ENCODE peak calls at places on chromosomes 16 and 17, in five cellular contexts. One of them, this sample, is unnamed.

GRCh38 chr17:56144205-56144604 is 9.1 kb upstream of the ANKFN1 start:
- DNase-seq in breast epithelium: no peak
- DNase-seq in lung: no peak
- DNase-seq in endodermal cell: no peak
- DNase-seq in suprapubic skin: no peak
- DNase-seq in this sample: no peak

GRCh38 chr17:56548661-56549060 is 44.8 kb upstream of the NOG start:
- DNase-seq in suprapubic skin: no peak
- DNase-seq in breast epithelium: no peak
- DNase-seq in lung: no peak
- DNase-seq in endodermal cell: no peak
- DNase-seq in this sample: no peak

GRCh38 chr16:12158428-12158827 is 181.9 kb downstream of the SNX29 start:
- DNase-seq in suprapubic skin: no peak
- DNase-seq in breast epithelium: no peak
- DNase-seq in endodermal cell: no peak
- DNase-seq in lung: no peak
- DNase-seq in this sample: no peak

GRCh38 chr17:29073045-29073444 is 30.1 kb downstream of the PIPOX start:
- DNase-seq in lung: no peak
- DNase-seq in endodermal cell: no peak
- DNase-seq in breast epithelium: no peak
- DNase-seq in suprapubic skin: no peak
- DNase-seq in this sample: no peak

GRCh38 chr17:7716299-7716886 is 1.2 kb upstream of the DNAH2 start:
- DNase-seq in breast epithelium: no peak
- DNase-seq in suprapubic skin: no peak
- DNase-seq in lung: no peak
- DNase-seq in endodermal cell: no peak
- DNase-seq in this sample: no peak

GRCh38 chr17:43880420-43880991 is 26.8 kb downstream of the MPP2 start:
- DNase-seq in lung: no peak
- DNase-seq in suprapubic skin: no peak
- DNase-seq in breast epithelium: no peak
- DNase-seq in endodermal cell: peak; percentile 92
- DNase-seq in this sample: no peak

GRCh38 chr17:80034977-80035686 is 540 bp downstream of the TBC1D16 start:
- DNase-seq in lung: no peak
- DNase-seq in breast epithelium: no peak
- DNase-seq in endodermal cell: peak; percentile 76
- DNase-seq in suprapubic skin: no peak
- DNase-seq in this sample: no peak

GRCh38 chr16:83350466-83350865 is 457.3 kb upstream of the HSBP1 start:
- DNase-seq in breast epithelium: no peak
- DNase-seq in endodermal cell: no peak
- DNase-seq in suprapubic skin: no peak
- DNase-seq in lung: no peak
- DNase-seq in this sample: no peak

GRCh38 chr17:79840204-79840988 is 1.2 kb upstream of the CBX4 start:
- DNase-seq in breast epithelium: peak; percentile 52
- DNase-seq in endodermal cell: peak; percentile 91
- DNase-seq in suprapubic skin: peak; percentile 90
- DNase-seq in lung: peak; percentile 63
- DNase-seq in this sample: peak; percentile 80

GRCh38 chr17:45073414-45074070 is 12.4 kb downstream of the NMT1 start:
- DNase-seq in suprapubic skin: no peak
- DNase-seq in breast epithelium: no peak
- DNase-seq in endodermal cell: no peak
- DNase-seq in lung: no peak
- DNase-seq in this sample: no peak

GRCh38 chr16:71794943-71795342 is 13.7 kb downstream of the AP1G1 start:
- DNase-seq in lung: no peak
- DNase-seq in suprapubic skin: no peak
- DNase-seq in breast epithelium: no peak
- DNase-seq in endodermal cell: no peak
- DNase-seq in this sample: no peak

GRCh38 chr16:87431926-87432325 is 39.8 kb downstream of the MAP1LC3B start:
- DNase-seq in lung: no peak
- DNase-seq in suprapubic skin: no peak
- DNase-seq in endodermal cell: no peak
- DNase-seq in breast epithelium: no peak
- DNase-seq in this sample: no peak

GRCh38 chr17:49730078-49730786 is 22.5 kb upstream of the SLC35B1 start:
- DNase-seq in endodermal cell: no peak
- DNase-seq in suprapubic skin: peak; percentile 75
- DNase-seq in lung: peak; percentile 56
- DNase-seq in breast epithelium: peak; percentile 76
- DNase-seq in this sample: peak; percentile 87

GRCh38 chr16:4936181-4936990 is 562 bp downstream of the PPL start:
- DNase-seq in suprapubic skin: no peak
- DNase-seq in lung: peak; percentile 59
- DNase-seq in endodermal cell: peak; percentile 85
- DNase-seq in breast epithelium: peak; percentile 57
- DNase-seq in this sample: no peak

GRCh38 chr16:86910146-86910805 is 331.9 kb downstream of the FOXL1 start:
- DNase-seq in endodermal cell: no peak
- DNase-seq in lung: no peak
- DNase-seq in suprapubic skin: no peak
- DNase-seq in breast epithelium: no peak
- DNase-seq in this sample: no peak

GRCh38 chr17:57630736-57631135 is 114.4 kb downstream of the CCDC182 start:
- DNase-seq in lung: no peak
- DNase-seq in endodermal cell: no peak
- DNase-seq in suprapubic skin: no peak
- DNase-seq in breast epithelium: no peak
- DNase-seq in this sample: no peak

GRCh38 chr17:78532922-78533640 is 44.1 kb downstream of the DNAH17 start:
- DNase-seq in endodermal cell: peak; percentile 35
- DNase-seq in lung: no peak
- DNase-seq in breast epithelium: no peak
- DNase-seq in suprapubic skin: no peak
- DNase-seq in this sample: no peak

GRCh38 chr16:75385507-75386152 is 47.7 kb downstream of the CFDP1 start:
- DNase-seq in breast epithelium: no peak
- DNase-seq in lung: no peak
- DNase-seq in suprapubic skin: no peak
- DNase-seq in endodermal cell: no peak
- DNase-seq in this sample: no peak

GRCh38 chr17:79799538-79800324 is 2.9 kb upstream of the CBX8 start:
- DNase-seq in breast epithelium: no peak
- DNase-seq in lung: no peak
- DNase-seq in suprapubic skin: no peak
- DNase-seq in endodermal cell: peak; percentile 75
- DNase-seq in this sample: no peak

GRCh38 chr17:28570716-28571254 is 539 bp downstream of the PIGS start:
- DNase-seq in suprapubic skin: no peak
- DNase-seq in lung: no peak
- DNase-seq in breast epithelium: peak; percentile 33
- DNase-seq in endodermal cell: peak; percentile 88
- DNase-seq in this sample: peak; percentile 25

GRCh38 chr17:13869301-13869700 is 200.0 kb upstream of the COX10 start:
- DNase-seq in suprapubic skin: no peak
- DNase-seq in lung: no peak
- DNase-seq in breast epithelium: no peak
- DNase-seq in endodermal cell: no peak
- DNase-seq in this sample: no peak

GRCh38 chr16:25257504-25257955 is at the start of gene ZKSCAN2:
- DNase-seq in breast epithelium: peak; percentile 86
- DNase-seq in endodermal cell: peak; percentile 94
- DNase-seq in suprapubic skin: peak; percentile 92
- DNase-seq in lung: peak; percentile 88
- DNase-seq in this sample: peak; percentile 92

GRCh38 chr16:25256821-25257503 is 683 bp downstream of the ZKSCAN2 start:
- DNase-seq in endodermal cell: peak; percentile 70
- DNase-seq in lung: no peak
- DNase-seq in breast epithelium: no peak
- DNase-seq in suprapubic skin: peak; percentile 64
- DNase-seq in this sample: no peak

GRCh38 chr16:25260416-25260815 is 2.8 kb upstream of the ZKSCAN2 start:
- DNase-seq in endodermal cell: no peak
- DNase-seq in suprapubic skin: no peak
- DNase-seq in lung: no peak
- DNase-seq in breast epithelium: no peak
- DNase-seq in this sample: no peak

GRCh38 chr16:25258856-25259179 is 1.2 kb upstream of the ZKSCAN2 start:
- DNase-seq in breast epithelium: no peak
- DNase-seq in lung: no peak
- DNase-seq in suprapubic skin: no peak
- DNase-seq in endodermal cell: peak; percentile 73
- DNase-seq in this sample: no peak

DNA sequence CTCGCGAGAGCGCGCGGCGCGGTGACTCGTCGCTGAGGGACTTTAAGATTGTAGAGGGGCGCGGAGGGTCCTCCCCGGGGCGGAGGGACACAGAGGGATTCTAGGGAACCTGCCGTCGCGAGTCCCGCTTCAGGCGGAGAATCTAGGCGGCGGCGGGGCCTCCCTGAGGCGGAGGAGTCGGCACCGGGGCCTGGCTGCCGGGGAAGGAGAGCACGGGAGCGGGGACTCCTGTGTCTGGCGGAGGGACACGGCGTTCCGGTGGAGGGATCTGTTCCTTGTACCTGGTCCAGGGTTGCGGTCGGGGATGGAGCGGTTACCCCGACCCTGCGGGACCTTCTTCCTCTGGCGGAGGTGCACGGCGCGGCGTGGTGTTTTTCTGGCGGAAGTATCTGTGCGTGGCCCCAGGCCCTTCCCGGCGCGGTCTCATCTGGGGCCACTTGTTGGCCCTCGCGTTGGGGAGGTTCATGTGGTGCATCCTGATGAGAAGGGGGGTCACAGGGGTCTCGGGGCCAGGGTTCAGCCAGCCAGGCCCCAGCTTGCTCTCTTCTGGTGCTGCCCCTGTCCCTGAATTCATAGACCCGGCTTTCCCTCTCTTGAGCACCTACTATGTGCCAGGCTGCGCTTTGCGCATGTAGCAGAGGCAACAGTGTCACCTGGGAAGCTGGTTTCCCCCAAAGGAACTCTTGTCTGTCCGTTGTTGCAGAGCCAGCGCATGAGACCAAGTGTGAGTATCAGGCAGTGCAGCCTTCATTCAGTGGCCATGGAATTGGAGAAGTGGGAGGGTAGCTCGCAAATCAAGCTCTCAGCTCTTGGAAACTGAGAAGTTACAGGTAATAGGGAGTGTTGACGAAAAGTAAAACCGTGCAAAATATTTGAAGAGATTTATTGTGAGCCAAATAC is 561 bp upstream of the ZKSCAN2 start:
- DNase-seq in endodermal cell: peak; percentile 94
- DNase-seq in lung: peak; percentile 82
- DNase-seq in breast epithelium: peak; percentile 59
- DNase-seq in suprapubic skin: peak; percentile 87
- DNase-seq in this sample: peak; percentile 76
- H3K4me1 ChIP-seq in endodermal cell: peaks cover 6% of the 10 kb centered on the region
- H3K4me1 ChIP-seq in lung: peaks cover 3% of the 10 kb centered on the region
- H3K4me1 ChIP-seq in breast epithelium: no peaks in the 10 kb centered on the region
- H3K4me1 ChIP-seq in suprapubic skin: peaks cover 33% of the 10 kb centered on the region
- H3K4me1 ChIP-seq in this sample: peaks cover 60% of the 10 kb centered on the region

GRCh38 chr17:32769846-32770245 is 107.1 kb downstream of the MYO1D start:
- DNase-seq in endodermal cell: no peak
- DNase-seq in breast epithelium: no peak
- DNase-seq in suprapubic skin: no peak
- DNase-seq in lung: no peak
- DNase-seq in this sample: no peak
- TF ChIP-seq CTCF in endodermal cell: peak; percentile 68
- TF ChIP-seq CTCF in breast epithelium: no peak
- TF ChIP-seq CTCF in suprapubic skin: no peak
- TF ChIP-seq CTCF in lung: no peak
- TF ChIP-seq CTCF in this sample: no peak

GRCh38 chr17:39667262-39668140 is 752 bp upstream of the PNMT start:
- DNase-seq in suprapubic skin: no peak
- DNase-seq in endodermal cell: peak; percentile 79
- DNase-seq in breast epithelium: no peak
- DNase-seq in lung: no peak
- DNase-seq in this sample: peak; percentile 66
- H3K4me1 ChIP-seq in suprapubic skin: peaks cover 72% of the 10 kb centered on the region
- H3K4me1 ChIP-seq in endodermal cell: no peaks in the 10 kb centered on the region
- H3K4me1 ChIP-seq in breast epithelium: peaks cover 16% of the 10 kb centered on the region
- H3K4me1 ChIP-seq in lung: peaks cover 30% of the 10 kb centered on the region
- H3K4me1 ChIP-seq in this sample: peaks cover 97% of the 10 kb centered on the region

DNA sequence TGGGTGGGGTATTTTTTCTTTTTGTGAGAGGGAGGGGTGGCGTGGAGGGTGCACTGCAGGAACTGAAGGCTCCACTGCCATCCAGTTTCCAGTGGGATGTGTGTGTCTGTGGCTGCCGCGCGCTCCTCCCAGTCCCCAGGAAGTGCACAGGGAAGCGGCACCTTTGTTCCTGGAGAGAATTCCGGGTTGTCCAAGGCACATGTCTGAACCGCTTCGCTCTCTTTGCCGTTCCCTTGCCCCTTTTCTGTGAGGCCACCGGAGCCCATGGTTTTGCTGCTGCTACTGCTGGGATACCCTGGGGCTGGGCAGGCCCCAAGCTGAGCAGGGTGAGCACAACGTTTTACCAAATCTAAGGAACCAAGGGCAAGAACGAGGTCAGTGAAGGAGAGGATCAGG is 19.5 kb downstream of the ACSF3 start:
- DNase-seq in suprapubic skin: no peak
- DNase-seq in breast epithelium: no peak
- DNase-seq in endodermal cell: no peak
- DNase-seq in lung: no peak
- DNase-seq in this sample: peak; percentile 4
- TF ChIP-seq CTCF in suprapubic skin: no peak
- TF ChIP-seq CTCF in breast epithelium: no peak
- TF ChIP-seq CTCF in endodermal cell: no peak
- TF ChIP-seq CTCF in lung: no peak
- TF ChIP-seq CTCF in this sample: no peak

DNA sequence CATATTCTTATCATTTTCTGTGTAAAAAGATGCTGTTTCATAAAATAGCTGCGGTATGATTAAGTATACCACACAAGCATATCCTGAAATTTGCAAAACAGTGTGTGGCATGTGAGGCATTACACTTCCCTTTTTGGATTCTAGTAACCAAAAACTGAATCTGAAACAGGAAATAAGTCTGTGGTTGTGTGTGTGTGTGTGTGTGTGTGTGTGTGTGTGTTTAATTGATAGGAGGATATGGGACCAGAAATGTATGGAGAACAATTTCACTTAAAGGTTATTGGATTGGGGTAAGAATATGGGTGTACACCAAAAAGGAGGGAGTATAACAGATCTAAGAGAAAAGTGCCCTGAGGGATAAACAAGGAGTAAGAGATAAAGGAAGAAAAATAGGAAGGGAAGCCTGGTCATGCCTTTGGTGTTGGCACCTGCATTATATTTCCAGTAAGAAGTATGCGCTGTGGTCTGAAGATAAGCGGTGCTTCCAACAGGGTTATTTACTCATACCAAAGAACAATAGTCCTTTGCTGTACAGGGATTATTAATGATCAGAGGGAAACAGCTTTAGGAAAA is 4.0 kb downstream of the LYRM1 start:
- DNase-seq in lung: no peak
- DNase-seq in suprapubic skin: no peak
- DNase-seq in endodermal cell: no peak
- DNase-seq in breast epithelium: no peak
- DNase-seq in this sample: no peak
- H3K4me1 ChIP-seq in lung: peaks cover 17% of the 10 kb centered on the region
- H3K4me1 ChIP-seq in suprapubic skin: peaks cover 67% of the 10 kb centered on the region
- H3K4me1 ChIP-seq in endodermal cell: no peaks in the 10 kb centered on the region
- H3K4me1 ChIP-seq in breast epithelium: peaks cover 5% of the 10 kb centered on the region
- H3K4me1 ChIP-seq in this sample: peaks cover 80% of the 10 kb centered on the region